ENCODE peak calls at places on chromosomes 2 and 18, in nine cellular contexts. A, J, D, T, W, N, X, G and B are unnamed samples. For H3K4me1, the result is how much of the 10 kb centered on the place peaks cover.

GRCh38 chr2:30713698-30714097 is 93.5 kb downstream of the CAPN13 start:
- DNase-seq in A (no peak), J (no peak), D (no peak), T (no peak), W (no peak), N (no peak), X (no peak), G (no peak), B (no peak)

GRCh38 chr2:224039080-224039769 is at the start of gene SERPINE2:
- DNase-seq in A (peak), J (peak), D (peak), T (peak), W (peak), N (peak), X (peak), G (peak), B (peak)

GRCh38 chr2:19623488-19623887 is 265.1 kb upstream of the OSR1 start:
- DNase-seq in A (no peak), J (peak), D (peak), T (no peak), W (no peak), N (no peak), X (no peak), G (no peak), B (no peak)

GRCh38 chr2:197647961-197648690 is 27.3 kb downstream of the RFTN2 start:
- DNase-seq in A (no peak), J (no peak), D (peak), T (no peak), W (no peak), N (no peak), X (no peak), G (no peak), B (no peak)

GRCh38 chr2:128625966-128626757 is 307.5 kb upstream of the HS6ST1 start:
- DNase-seq in A (no peak), J (no peak), D (no peak), T (no peak), W (no peak), N (peak), X (peak), G (no peak), B (no peak)

GRCh38 chr2:239106314-239106908 is 258.5 kb downstream of the TWIST2 start:
- DNase-seq in A (peak), J (peak), D (peak), T (peak), W (no peak), N (peak), X (no peak), G (peak), B (no peak)

GRCh38 chr18:58402247-58402646 is 226.6 kb downstream of the ALPK2 start:
- DNase-seq in A (peak), J (peak), D (no peak), T (peak), W (no peak), N (no peak), X (no peak), G (no peak), B (peak)

GRCh38 chr2:179235463-179236108 is 29.0 kb downstream of the SESTD1 start:
- DNase-seq in A (no peak), J (peak), D (peak), T (no peak), W (no peak), N (no peak), X (no peak), G (no peak), B (no peak)

GRCh38 chr2:23495661-23496114 is 110.7 kb downstream of the KLHL29 start:
- DNase-seq in A (no peak), J (no peak), D (peak), T (no peak), W (no peak), N (no peak), X (peak), G (no peak), B (no peak)

GRCh38 chr2:20040489-20041172 is 10.8 kb downstream of the LAPTM4A start:
- DNase-seq in A (no peak), J (peak), D (peak), T (no peak), W (no peak), N (no peak), X (no peak), G (no peak), B (peak)

GRCh38 chr2:96119981-96120720 is 3.8 kb upstream of the ADRA2B start:
- DNase-seq in A (no peak), J (no peak), D (no peak), T (no peak), W (no peak), N (no peak), X (peak), G (no peak), B (no peak)

GRCh38 chr2:130241041-130241707 is 42.9 kb upstream of the TUBA3E start:
- DNase-seq in A (no peak), J (peak), D (peak), T (no peak), W (no peak), N (no peak), X (no peak), G (peak), B (peak)

GRCh38 chr18:1573732-1574131 is 669.1 kb downstream of the ADCYAP1 start:
- DNase-seq in A (no peak), J (no peak), D (peak), T (no peak), W (no peak), N (no peak), X (no peak), G (no peak), B (no peak)

GRCh38 chr18:42196651-42197050 is 241.6 kb downstream of the PIK3C3 start:
- DNase-seq in A (no peak), J (peak), D (peak), T (no peak), W (no peak), N (no peak), X (no peak), G (no peak), B (peak)

GRCh38 chr2:203743441-203743932 is 37.0 kb downstream of the CD28 start:
- DNase-seq in A (no peak), J (no peak), D (peak), T (no peak), W (no peak), N (no peak), X (no peak), G (no peak), B (no peak)

GRCh38 chr2:217741381-217741955 is 261.3 kb downstream of the TNS1 start:
- DNase-seq in A (peak), J (no peak), D (no peak), T (no peak), W (no peak), N (no peak), X (no peak), G (peak), B (no peak)

GRCh38 chr2:20674974-20675679 is 8.2 kb downstream of the GDF7 start:
- DNase-seq in A (peak), J (peak), D (peak), T (no peak), W (no peak), N (no peak), X (peak), G (no peak), B (no peak)

GRCh38 chr2:3282056-3282998 is 95.3 kb downstream of the EIPR1 start:
- DNase-seq in A (no peak), J (peak), D (no peak), T (peak), W (no peak), N (no peak), X (peak), G (no peak), B (no peak)

GRCh38 chr2:162926501-162926900 is 87.9 kb upstream of the KCNH7 start:
- DNase-seq in A (no peak), J (peak), D (no peak), T (no peak), W (no peak), N (no peak), X (no peak), G (no peak), B (peak)

GRCh38 chr2:159076233-159076632 is 107.8 kb downstream of the TANC1 start:
- DNase-seq in A (no peak), J (peak), D (peak), T (no peak), W (no peak), N (no peak), X (no peak), G (no peak), B (no peak)

GRCh38 chr2:239368906-239369584 is 31.8 kb downstream of the HDAC4 start:
- DNase-seq in A (no peak), J (no peak), D (no peak), T (no peak), W (no peak), N (no peak), X (peak), G (no peak), B (no peak)

GRCh38 chr2:98647636-98648035 is 39.2 kb downstream of the UNC50 start:
- DNase-seq in A (no peak), J (peak), D (no peak), T (no peak), W (no peak), N (no peak), X (no peak), G (no peak), B (no peak)

GRCh38 chr2:226795281-226796011 is 4.2 kb downstream of the IRS1 start:
- DNase-seq in A (peak), J (peak), D (no peak), T (no peak), W (no peak), N (no peak), X (peak), G (no peak), B (peak)

GRCh38 chr2:121897335-121897970 is 142.0 kb downstream of the TSN start:
- DNase-seq in A (peak), J (peak), D (peak), T (peak), W (no peak), N (peak), X (no peak), G (no peak), B (peak)

GRCh38 chr2:207617011-207617671 is 8.1 kb downstream of the METTL21A start:
- DNase-seq in A (no peak), J (peak), D (peak), T (no peak), W (no peak), N (peak), X (no peak), G (no peak), B (peak)

GRCh38 chr2:197378494-197378972 is 56.3 kb downstream of the SF3B1 start:
- DNase-seq in A (peak), J (peak), D (peak), T (peak), W (peak), N (peak), X (no peak), G (peak), B (peak)

GRCh38 chr2:109318150-109318948 is 189.3 kb downstream of the SH3RF3 start:
- DNase-seq in A (no peak), J (no peak), D (peak), T (no peak), W (no peak), N (peak), X (peak), G (peak), B (peak)

GRCh38 chr2:218964041-218964771 is 4.7 kb downstream of the CDK5R2 start:
- DNase-seq in A (peak), J (peak), D (peak), T (no peak), W (no peak), N (peak), X (peak), G (no peak), B (no peak)

GRCh38 chr18:45825258-45825744 is at the start of gene SIGLEC15:
- DNase-seq in A (no peak), J (no peak), D (no peak), T (no peak), W (no peak), N (no peak), X (no peak), G (no peak), B (no peak)

GRCh38 chr2:239160226-239161143 is 240.3 kb downstream of the HDAC4 start:
- DNase-seq in A (peak), J (no peak), D (no peak), T (peak), W (no peak), N (no peak), X (peak), G (no peak), B (peak)

GRCh38 chr2:132640116-132640515 is 29.9 kb downstream of the LYPD1 start:
- DNase-seq in A (no peak), J (no peak), D (no peak), T (no peak), W (no peak), N (no peak), X (no peak), G (no peak), B (no peak)

GRCh38 chr18:44777429-44778192 is 96.9 kb downstream of the SETBP1 start:
- DNase-seq in A (no peak), J (no peak), D (peak), T (no peak), W (no peak), N (no peak), X (no peak), G (no peak), B (no peak)

DNA sequence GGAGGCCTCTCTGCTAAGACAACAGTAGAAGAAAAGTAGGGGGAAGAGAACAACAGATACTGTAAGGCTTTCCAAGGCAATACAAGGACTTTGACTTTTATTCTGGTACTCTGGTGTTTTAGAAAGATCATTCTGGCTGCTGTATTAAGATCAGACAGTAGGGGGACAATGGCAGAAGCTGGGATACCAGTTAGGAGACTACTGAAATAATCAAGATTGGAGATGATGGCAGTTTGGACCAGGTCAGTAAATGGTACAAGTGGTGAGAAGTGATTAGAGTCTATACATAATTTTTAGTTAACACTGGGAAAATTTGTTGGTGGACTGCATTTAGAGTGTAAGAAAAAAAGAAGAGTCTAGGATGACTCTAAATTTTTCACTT is 139.7 kb downstream of the ROCK1 start:
- DNase-seq in A (no peak), J (peak), D (peak), T (no peak), W (peak), N (peak), X (no peak), G (no peak), B (no peak)
- H3K4me1 ChIP-seq in A (under half), J (under half), D (under half), T (under half), W (under half), N (under half), X (under half), G (under half), B (under half)

DNA sequence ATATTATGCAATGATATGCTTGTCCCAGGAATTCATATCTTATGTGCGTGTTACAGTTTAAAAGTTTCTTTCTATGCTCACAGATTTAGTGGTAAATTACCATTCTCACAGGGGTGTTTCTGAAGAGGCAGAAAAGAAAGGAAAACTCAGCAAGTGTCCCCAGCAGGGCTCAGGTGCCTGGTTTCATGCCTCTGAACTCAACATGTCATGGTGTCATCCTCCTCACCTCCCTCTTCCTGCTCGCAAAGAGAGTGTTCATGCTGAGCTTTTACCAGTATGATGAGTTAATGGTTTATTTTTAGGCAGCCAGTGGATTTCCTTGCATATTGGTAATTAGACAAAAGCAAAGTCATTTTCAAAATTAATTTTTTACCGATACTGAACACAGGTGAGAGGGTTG is 492.9 kb upstream of the ZEB2 start:
- DNase-seq in A (no peak), J (no peak), D (no peak), T (no peak), W (no peak), N (no peak), X (no peak), G (no peak), B (no peak)
- H3K4me1 ChIP-seq in A (under half), J (under half), D (under half), T (under half), W (under half), N (under half), X (under half), G (under half), B (under half)

GRCh38 chr2:9222246-9222898 is 15.8 kb downstream of the ASAP2 start:
- DNase-seq in A (no peak), J (no peak), D (peak), T (no peak), W (no peak), N (no peak), X (no peak), G (no peak), B (no peak)

GRCh38 chr2:9226458-9227380 is 20.1 kb downstream of the ASAP2 start:
- DNase-seq in A (peak), J (no peak), D (no peak), T (no peak), W (no peak), N (no peak), X (no peak), G (peak), B (no peak)

GRCh38 chr2:9228781-9229469 is 22.3 kb downstream of the ASAP2 start:
- DNase-seq in A (no peak), J (no peak), D (no peak), T (no peak), W (no peak), N (no peak), X (no peak), G (no peak), B (no peak)

GRCh38 chr2:9228088-9228751 is 21.6 kb downstream of the ASAP2 start:
- DNase-seq in A (no peak), J (peak), D (peak), T (no peak), W (no peak), N (no peak), X (no peak), G (no peak), B (peak)

DNA sequence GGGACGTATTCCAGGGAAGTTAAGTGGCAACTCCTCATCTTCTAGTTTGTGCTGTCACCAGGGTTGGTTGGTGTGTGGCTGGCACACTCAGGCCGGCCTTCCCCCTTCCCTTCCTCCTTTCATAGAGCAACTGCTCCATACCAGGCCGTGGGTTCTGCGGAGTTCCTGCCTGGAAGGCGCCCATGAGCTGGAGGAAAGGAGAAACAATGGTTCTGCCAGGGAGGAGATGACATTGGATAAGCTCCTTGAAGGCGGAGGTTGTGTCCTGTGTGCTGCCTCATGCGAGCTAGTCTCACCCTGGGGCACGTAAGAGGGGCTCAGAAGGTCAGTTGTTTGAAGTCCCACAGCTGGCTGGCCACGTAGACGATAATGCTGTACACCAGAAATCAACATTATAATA is 19.2 kb downstream of the ASAP2 start:
- DNase-seq in A (no peak), J (no peak), D (no peak), T (no peak), W (no peak), N (no peak), X (no peak), G (no peak), B (no peak)
- H3K4me1 ChIP-seq in A (under half), J (under half), D (under half), T (under half), W (under half), N (under half), X (under half), G (under half), B (under half)

DNA sequence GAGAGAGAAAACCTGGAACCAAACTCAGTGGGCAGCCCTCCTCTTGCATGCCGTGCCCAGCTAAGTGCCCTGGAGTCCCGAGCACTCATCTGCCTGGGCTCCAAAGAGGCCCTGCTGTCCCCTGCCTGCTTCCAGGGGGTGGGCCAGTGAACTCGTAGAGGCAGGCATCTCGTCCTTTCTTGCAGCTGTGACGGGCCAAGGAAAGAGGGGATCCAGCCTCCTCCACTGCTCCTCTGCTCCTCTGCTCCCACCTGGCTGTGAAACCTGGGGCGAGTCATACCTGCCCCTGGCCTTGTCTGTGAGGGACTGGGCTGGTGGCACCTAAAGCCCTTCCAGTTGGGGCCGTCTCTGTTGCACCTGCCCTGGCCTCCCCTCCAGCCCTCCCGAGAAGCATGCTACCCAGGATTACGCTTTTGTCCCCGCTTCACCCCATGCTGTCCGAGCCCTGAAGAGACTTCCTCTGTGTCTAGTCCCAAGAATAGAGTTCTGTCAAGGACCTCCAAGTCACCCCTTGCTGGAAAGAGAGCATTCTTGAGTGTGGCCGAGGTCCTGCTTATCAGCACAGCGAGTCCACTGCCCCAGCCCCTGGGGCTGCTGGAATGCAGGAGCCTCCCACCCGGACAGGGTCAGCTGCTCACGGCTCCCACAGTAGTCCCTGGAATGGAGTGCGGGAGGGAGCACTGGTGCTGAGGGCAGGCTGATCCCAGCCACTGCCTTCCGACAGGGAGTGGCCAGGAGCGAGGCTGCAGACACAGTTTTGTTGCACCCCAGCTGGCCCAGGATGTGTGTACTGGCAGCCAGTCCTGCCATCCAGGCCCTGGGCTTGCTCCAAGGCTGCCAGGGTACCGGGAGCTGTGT is 14.3 kb downstream of the KCNK3 start:
- DNase-seq in A (peak), J (no peak), D (peak), T (no peak), W (no peak), N (peak), X (no peak), G (no peak), B (no peak)
- H3K4me1 ChIP-seq in A (under half), J (under half), D (half or more), T (under half), W (under half), N (under half), X (under half), G (under half), B (under half)